ENCODE peak calls at places on chromosomes 3 and 15, in seven cellular contexts. J, Z, F, O, D, W and R are unnamed samples.

GRCh38 chr15:66854012-66854965 is 152.3 kb downstream of the SMAD6 start:
- DNase-seq in F (no peak), Z (peak), J (no peak), O (no peak), D (no peak), W (no peak), R (no peak)

GRCh38 chr3:128801779-128802369 is 75.9 kb downstream of the RAB7A start:
- DNase-seq in Z (no peak), O (no peak), J (no peak), D (peak), F (no peak), W (no peak), R (no peak)

GRCh38 chr3:38489766-38490165 is 6.4 kb upstream of the EXOG start:
- DNase-seq in F (no peak), W (no peak), D (no peak), J (no peak), O (no peak), Z (no peak), R (no peak)

GRCh38 chr3:152272771-152273242 is 4.1 kb downstream of the MBNL1 start:
- DNase-seq in D (no peak), W (peak), J (no peak), Z (no peak), F (peak), O (no peak), R (no peak)

GRCh38 chr3:96803860-96804259 is 10.5 kb upstream of the EPHA6 start:
- DNase-seq in Z (no peak), W (no peak), O (no peak), J (no peak), F (no peak), D (no peak), R (no peak)

GRCh38 chr3:49724586-49724985 is 835 bp upstream of the GMPPB start:
- DNase-seq in Z (no peak), O (no peak), D (peak), F (no peak), J (peak), W (peak), R (peak)

GRCh38 chr15:70902105-70902504 is 9.5 kb downstream of the LRRC49 start:
- DNase-seq in J (no peak), D (no peak), Z (no peak), O (no peak), W (peak), F (peak), R (no peak)

GRCh38 chr3:188165596-188165995 is 11.6 kb downstream of the LPP start:
- DNase-seq in F (no peak), Z (no peak), D (no peak), O (no peak), J (no peak), W (no peak), R (no peak)

GRCh38 chr3:158864492-158864891 is 62.6 kb downstream of the MFSD1 start:
- DNase-seq in J (no peak), F (no peak), W (no peak), Z (no peak), D (no peak), O (no peak), R (no peak)

GRCh38 chr3:102163039-102163817 is 271.6 kb upstream of the ZPLD1 start:
- DNase-seq in O (no peak), F (peak), J (no peak), W (peak), Z (peak), D (peak), R (no peak)

GRCh38 chr3:118688396-118688884 is 346.2 kb downstream of the IGSF11 start:
- DNase-seq in D (no peak), F (no peak), J (no peak), O (no peak), W (peak), Z (no peak), R (no peak)

GRCh38 chr3:120147072-120147871 is 53.0 kb upstream of the GSK3B start:
- DNase-seq in Z (peak), W (peak), D (no peak), O (no peak), F (no peak), J (no peak), R (peak)

GRCh38 chr3:112987710-112988334 is 3.0 kb upstream of the GTPBP8 start:
- DNase-seq in J (peak), Z (no peak), F (no peak), W (no peak), D (no peak), O (no peak), R (no peak)

GRCh38 chr3:17062736-17063135 is 178.0 kb downstream of the PLCL2 start:
- DNase-seq in W (no peak), J (no peak), D (no peak), Z (no peak), F (no peak), O (no peak), R (no peak)
- H3K27ac ChIP-seq in W (no peak), J (no peak), D (peak), Z (no peak), F (peak), O (no peak), R (no peak)

GRCh38 chr3:146277953-146278631 is 27.2 kb upstream of the PLSCR4 start:
- DNase-seq in O (no peak), J (no peak), Z (no peak), F (peak), W (no peak), D (no peak), R (no peak)

GRCh38 chr3:146275476-146275875 is 24.6 kb upstream of the PLSCR4 start:
- DNase-seq in O (no peak), J (no peak), W (no peak), Z (no peak), F (no peak), D (no peak), R (no peak)

GRCh38 chr3:146283796-146284485 is 33.0 kb upstream of the PLSCR4 start:
- DNase-seq in O (no peak), F (no peak), D (no peak), W (no peak), J (no peak), Z (no peak), R (no peak)

DNA sequence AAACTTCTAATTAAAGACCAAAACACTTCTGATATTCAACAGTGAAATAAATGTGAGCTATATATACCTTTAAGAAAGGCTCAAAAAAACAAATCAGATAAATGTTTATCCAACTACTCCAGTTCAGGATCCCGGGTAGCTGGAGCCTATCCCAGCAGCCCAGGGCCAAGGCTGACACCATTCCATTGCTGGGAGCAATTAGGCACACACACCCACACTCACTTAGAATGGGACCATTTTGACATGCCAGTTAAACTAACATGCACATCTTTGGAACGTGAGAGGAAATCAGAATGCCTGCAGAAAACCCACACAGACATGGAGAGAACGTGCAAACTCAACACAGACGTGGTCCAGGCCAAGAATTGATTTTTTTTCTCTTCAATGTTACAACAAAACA is 30.0 kb upstream of the PLSCR4 start:
- DNase-seq in D (no peak), F (no peak), W (no peak), Z (no peak), O (no peak), J (no peak), R (no peak)
- H3K27ac ChIP-seq in D (no peak), F (no peak), W (no peak), Z (no peak), O (no peak), J (no peak), R (no peak)

GRCh38 chr15:96347181-96348111 is 16.9 kb downstream of the NR2F2 start:
- DNase-seq in O (no peak), D (peak), Z (no peak), J (no peak), F (peak), W (no peak), R (no peak)
- H3K27ac ChIP-seq in O (no peak), D (peak), Z (peak), J (no peak), F (no peak), W (no peak), R (no peak)

DNA sequence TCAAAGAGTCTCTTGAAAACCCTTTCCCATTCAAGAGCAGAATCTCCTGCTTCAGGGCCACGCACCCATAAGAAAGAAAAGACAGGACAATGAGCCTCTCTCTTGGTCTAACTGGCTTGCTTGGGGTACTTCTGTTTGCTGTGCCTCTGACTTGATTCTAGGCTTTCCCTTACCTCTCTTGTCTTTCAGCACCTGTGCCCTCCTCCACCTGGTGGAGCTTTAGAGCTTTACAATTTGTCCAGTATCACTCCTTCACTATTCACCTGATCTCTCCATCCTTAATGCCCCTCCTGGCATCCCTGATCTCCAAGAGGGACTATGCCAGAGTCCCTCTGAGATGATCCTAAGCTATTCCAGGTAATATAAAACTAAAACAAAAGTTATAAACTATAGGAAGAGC is 252.6 kb downstream of the NTRK3 start:
- DNase-seq in Z (no peak), O (no peak), D (no peak), F (no peak), W (no peak), J (no peak), R (no peak)
- H3K27ac ChIP-seq in Z (no peak), O (no peak), D (no peak), F (no peak), W (no peak), J (no peak), R (no peak)